ENCODE peak calls at places on chromosomes 1 and 21, in five cellular contexts. L is foreskin fibroblast, X is dorsolateral prefrontal cortex, G is foreskin keratinocyte, Q is fibroblast of mammary gland. R is an unnamed sample.

GRCh38 chr1:167440345-167440744 is 78.0 kb downstream of the CD247 start:
- DNase-seq in L (no peak), X (no peak), G (no peak), Q (no peak), R (no peak)

GRCh38 chr1:41856361-41857285 is 62.1 kb downstream of the HIVEP3 start:
- DNase-seq in L (no peak), X (no peak), G (no peak), Q (peak), R (peak)

GRCh38 chr1:115506523-115507255 is 135.1 kb upstream of the VANGL1 start:
- DNase-seq in L (no peak), X (no peak), G (no peak), Q (no peak), R (no peak)

GRCh38 chr1:117047271-117047670 is 12.9 kb upstream of the TTF2 start:
- DNase-seq in L (no peak), X (no peak), G (no peak), Q (no peak), R (no peak)

GRCh38 chr1:118115567-118116272 is 69.3 kb downstream of the SPAG17 start:
- DNase-seq in L (peak), X (no peak), G (no peak), Q (peak), R (peak)

GRCh38 chr1:201463071-201463552 is 5.9 kb downstream of the PHLDA3 start:
- DNase-seq in L (peak), X (peak), G (no peak), Q (peak), R (peak)

GRCh38 chr1:21284206-21285137 is 5.8 kb downstream of the ECE1 start:
- DNase-seq in L (no peak), X (no peak), G (no peak), Q (no peak), R (no peak)

GRCh38 chr21:34743831-34744230 is 75.0 kb downstream of the CLIC6 start:
- DNase-seq in L (peak), X (no peak), G (no peak), Q (peak), R (peak)

GRCh38 chr1:62613325-62613727 is 16.0 kb downstream of the ANGPTL3 start:
- DNase-seq in L (no peak), X (no peak), G (no peak), Q (no peak), R (no peak)

GRCh38 chr1:12165342-12165741 is 1.4 kb upstream of the TNFRSF1B start:
- DNase-seq in L (no peak), X (no peak), G (no peak), Q (no peak), R (no peak)

GRCh38 chr21:29133241-29133640 is 2.8 kb downstream of the MAP3K7CL start:
- DNase-seq in L (no peak), X (no peak), G (no peak), Q (no peak), R (no peak)

GRCh38 chr1:183753464-183753891 is 51.4 kb upstream of the RGL1 start:
- DNase-seq in L (no peak), X (no peak), G (peak), Q (no peak), R (peak)

GRCh38 chr1:21724570-21724969 is 55.4 kb upstream of the RAP1GAP start:
- DNase-seq in L (no peak), X (no peak), G (no peak), Q (no peak), R (no peak)

GRCh38 chr1:169914534-169914933 is 20.8 kb upstream of the SCYL3 start:
- DNase-seq in L (peak), X (no peak), G (no peak), Q (peak), R (peak)

GRCh38 chr1:56430141-56430839 is 149.1 kb downstream of the PLPP3 start:
- DNase-seq in L (no peak), X (no peak), G (no peak), Q (no peak), R (no peak)

GRCh38 chr1:226575436-226576390 is 27.1 kb downstream of the STUM start:
- DNase-seq in L (no peak), X (no peak), G (no peak), Q (no peak), R (no peak)

GRCh38 chr1:150619576-150620509 is 9.6 kb downstream of the ENSA start:
- DNase-seq in L (peak), X (no peak), G (peak), Q (peak), R (peak)

GRCh38 chr1:5707566-5708178 is 284.6 kb downstream of the NPHP4 start:
- DNase-seq in L (no peak), X (no peak), G (no peak), Q (no peak), R (no peak)

GRCh38 chr1:209318302-209319056 is 265.0 kb upstream of the CAMK1G start:
- DNase-seq in L (peak), X (no peak), G (peak), Q (peak), R (no peak)

GRCh38 chr1:161189036-161189435 is 9.8 kb downstream of the ADAMTS4 start:
- DNase-seq in L (peak), X (no peak), G (no peak), Q (peak), R (peak)

GRCh38 chr1:99003911-99004269 is 771 bp downstream of the PLPPR5 start:
- DNase-seq in L (no peak), X (no peak), G (no peak), Q (no peak), R (no peak)

GRCh38 chr1:166040223-166040622 is 126.6 kb downstream of the FAM78B start:
- DNase-seq in L (no peak), X (no peak), G (no peak), Q (no peak), R (no peak)

GRCh38 chr1:235069577-235070563 is 58.8 kb downstream of the TOMM20 start:
- DNase-seq in L (peak), X (no peak), G (peak), Q (peak), R (peak)

GRCh38 chr1:59025201-59025600 is 241.4 kb upstream of the JUN start:
- DNase-seq in L (peak), X (no peak), G (no peak), Q (peak), R (peak)

GRCh38 chr1:31586376-31587327 is 10.3 kb downstream of the TINAGL1 start:
- DNase-seq in L (no peak), X (no peak), G (no peak), Q (no peak), R (no peak)

GRCh38 chr1:179883739-179884138 is 1.7 kb downstream of the TOR1AIP1 start:
- DNase-seq in L (peak), X (no peak), G (peak), Q (peak), R (peak)

GRCh38 chr1:155192346-155193274 is 15.1 kb downstream of the THBS3 start:
- DNase-seq in L (no peak), X (no peak), G (no peak), Q (no peak), R (no peak)

GRCh38 chr1:22250724-22251123 is 107.8 kb upstream of the WNT4 start:
- DNase-seq in L (peak), X (no peak), G (no peak), Q (no peak), R (peak)

GRCh38 chr21:45384656-45385548 is 20.1 kb upstream of the COL18A1 start:
- DNase-seq in L (peak), X (no peak), G (no peak), Q (no peak), R (no peak)

GRCh38 chr1:80053613-80054012 is 1047.1 kb upstream of the ADGRL4 start:
- DNase-seq in L (no peak), X (no peak), G (no peak), Q (no peak), R (no peak)

GRCh38 chr1:210293191-210293607 is 35.5 kb upstream of the HHAT start:
- DNase-seq in L (peak), X (no peak), G (no peak), Q (peak), R (peak)

GRCh38 chr1:2803086-2803930 is 1.8 kb upstream of the TTC34 start:
- DNase-seq in L (no peak), X (no peak), G (no peak), Q (no peak), R (no peak)
- TF ChIP-seq CTCF in L (no peak), X (no peak), G (no peak), Q (no peak), R (no peak)

GRCh38 chr1:67446893-67447292 is 16.7 kb upstream of the SERBP1 start:
- DNase-seq in L (no peak), X (no peak), G (no peak), Q (no peak), R (no peak)
- TF ChIP-seq CTCF in L (no peak), X (no peak), G (no peak), Q (no peak), R (no peak)

GRCh38 chr1:64549464-64550239 is 79.7 kb downstream of the CACHD1 start:
- DNase-seq in L (no peak), X (no peak), G (no peak), Q (no peak), R (no peak)

GRCh38 chr1:64550946-64551345 is 81.0 kb downstream of the CACHD1 start:
- DNase-seq in L (peak), X (no peak), G (no peak), Q (no peak), R (peak)

GRCh38 chr1:64550505-64550904 is 80.6 kb downstream of the CACHD1 start:
- DNase-seq in L (no peak), X (no peak), G (no peak), Q (no peak), R (no peak)

GRCh38 chr1:64555947-64556346 is 86.0 kb downstream of the CACHD1 start:
- DNase-seq in L (no peak), X (no peak), G (no peak), Q (no peak), R (no peak)

DNA sequence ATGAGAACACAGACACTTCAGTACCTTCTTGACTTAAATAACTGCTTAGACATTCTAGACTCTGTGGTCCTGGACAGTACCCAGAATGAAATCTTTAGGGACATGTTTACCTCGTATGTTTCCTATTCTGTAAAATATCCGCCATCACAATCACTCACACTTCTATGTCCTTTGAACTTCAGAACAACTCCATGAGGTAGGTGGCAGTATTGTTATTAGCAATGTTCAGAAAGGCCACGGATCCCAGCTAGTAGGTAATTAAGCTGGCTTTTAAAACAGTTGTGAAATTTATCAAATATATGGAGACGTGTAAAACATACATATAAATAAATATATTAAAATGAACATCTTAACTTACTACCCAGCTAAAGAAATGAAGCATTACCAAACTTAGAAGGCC is 83.4 kb downstream of the CACHD1 start:
- DNase-seq in L (no peak), X (no peak), G (no peak), Q (no peak), R (no peak)
- TF ChIP-seq CTCF in L (no peak), X (peak), G (peak), Q (no peak), R (no peak)

DNA sequence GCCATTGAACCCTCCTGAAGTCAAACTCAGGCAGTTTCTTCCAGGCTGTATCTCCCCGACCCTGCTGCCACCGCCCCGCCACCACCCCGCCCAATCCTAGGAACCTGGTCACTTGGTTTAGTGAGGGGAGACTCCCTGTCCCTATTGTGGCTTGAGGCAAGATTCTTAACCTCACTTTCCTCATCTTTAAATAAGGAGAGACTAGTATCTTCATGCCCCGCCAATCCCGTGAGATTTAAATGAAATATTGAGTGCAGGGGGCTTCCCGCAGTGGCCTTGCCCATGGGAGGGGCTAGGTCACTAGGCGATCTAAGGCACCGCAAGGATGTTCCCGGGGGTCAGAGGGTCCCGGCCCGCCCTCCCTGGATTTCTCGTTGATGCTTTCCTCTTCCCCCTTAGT is 998 bp downstream of the KDF1 start:
- DNase-seq in L (no peak), X (no peak), G (no peak), Q (no peak), R (no peak)
- TF ChIP-seq CTCF in L (no peak), X (no peak), G (no peak), Q (no peak), R (no peak)

GRCh38 chr1:153507926-153508583 is 27.7 kb downstream of the S100A6 start:
- DNase-seq in L (peak), X (no peak), G (no peak), Q (no peak), R (no peak)

GRCh38 chr1:153510984-153511410 is 24.8 kb downstream of the S100A6 start:
- DNase-seq in L (peak), X (peak), G (no peak), Q (peak), R (peak)

GRCh38 chr1:153509036-153509435 is 26.8 kb downstream of the S100A6 start:
- DNase-seq in L (no peak), X (no peak), G (no peak), Q (no peak), R (no peak)

GRCh38 chr1:153506831-153507413 is 28.9 kb downstream of the S100A6 start:
- DNase-seq in L (peak), X (no peak), G (no peak), Q (peak), R (peak)

DNA sequence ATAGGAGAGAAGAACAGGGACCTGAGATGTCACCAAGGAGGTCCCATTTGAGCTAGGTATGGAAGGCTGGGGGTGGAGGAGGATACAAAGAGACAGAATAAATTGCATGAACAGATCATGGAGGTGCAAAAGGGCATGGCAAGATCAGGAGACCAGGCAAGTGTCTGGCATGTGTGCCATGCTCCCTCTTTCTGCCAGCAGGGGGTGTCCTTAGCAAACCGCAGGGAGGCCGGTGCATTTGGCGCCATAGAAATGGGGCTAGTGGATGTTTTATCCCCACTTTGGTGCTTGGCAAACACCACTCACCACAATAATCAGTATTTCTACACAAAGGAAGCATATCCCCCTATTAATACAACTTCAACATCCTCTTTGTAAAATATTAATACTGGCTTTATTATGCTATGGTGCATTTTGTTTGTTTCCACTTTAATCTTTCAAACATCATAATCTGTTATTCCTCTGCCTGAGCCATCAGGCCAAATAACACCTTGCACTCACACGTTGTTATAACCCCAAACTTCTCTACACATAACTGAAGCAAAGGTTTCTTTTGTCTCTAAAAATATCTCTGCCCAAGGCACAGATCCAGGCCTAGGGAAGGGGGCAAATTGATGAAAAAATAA is 25.9 kb downstream of the S100A6 start:
- DNase-seq in L (peak), X (no peak), G (no peak), Q (peak), R (peak)
- TF ChIP-seq CTCF in L (peak), X (peak), G (peak), Q (peak), R (peak)

DNA sequence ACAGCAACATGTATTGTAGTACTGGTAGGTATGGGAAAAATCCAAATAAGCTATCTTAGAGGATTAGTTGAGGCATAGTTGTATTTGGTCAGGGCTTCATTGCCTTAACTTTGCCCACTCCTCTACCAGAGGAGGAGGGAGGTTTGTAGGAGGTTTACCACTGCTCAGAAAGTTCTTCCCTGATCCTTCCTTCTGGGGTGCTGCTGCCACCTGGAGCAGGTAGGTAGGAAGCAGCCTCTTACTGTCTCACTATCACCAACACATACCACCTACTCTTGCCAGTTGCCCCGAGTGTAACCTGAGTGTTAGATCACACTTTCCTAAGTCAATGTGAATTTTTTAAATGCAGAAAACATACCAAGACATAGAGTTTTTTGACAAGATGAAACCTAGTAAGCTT is 24.1 kb upstream of the ZSWIM5 start:
- DNase-seq in L (no peak), X (no peak), G (no peak), Q (no peak), R (no peak)
- TF ChIP-seq CTCF in L (no peak), X (no peak), G (peak), Q (no peak), R (no peak)